ENCODE peak calls at places on chromosomes 4 and X, in eight cellular contexts. R, B, H, V, J, A, I and E are unnamed samples.
A peak's percentile ranks its signal among the peaks of the same experiment; 100 is the strongest.

GRCh38 chrX:68989865-68990606 is 161.2 kb downstream of the EFNB1 start:
- DNase-seq in R (no peak), B (no peak), H (peak; percentile 77), V (no peak), J (no peak), A (peak; percentile 43), I (peak; percentile 76), E (no peak)

GRCh38 chr4:147942729-147943128 is 210.8 kb downstream of the ARHGAP10 start:
- DNase-seq in R (no peak), B (peak; percentile 18), H (peak; percentile 27), V (no peak), J (no peak), A (peak; percentile 19), I (no peak), E (no peak)

GRCh38 chrX:31445542-31445941 is 373.7 kb upstream of the FTHL17 start:
- DNase-seq in R (no peak), B (no peak), H (no peak), V (no peak), J (no peak), A (no peak), I (no peak), E (no peak)

GRCh38 chr4:128596844-128597243 is 212.7 kb upstream of the JADE1 start:
- DNase-seq in R (no peak), B (no peak), H (no peak), V (no peak), J (no peak), A (no peak), I (no peak), E (no peak)

GRCh38 chr4:36208884-36209473 is 35.3 kb downstream of the ARAP2 start:
- DNase-seq in R (no peak), B (peak; percentile 59), H (no peak), V (peak; percentile 16), J (peak; percentile 67), A (no peak), I (no peak), E (no peak)

GRCh38 chrX:22194207-22194606 is 78.5 kb upstream of the CBLL2 start:
- DNase-seq in R (no peak), B (no peak), H (no peak), V (no peak), J (no peak), A (no peak), I (no peak), E (no peak)

GRCh38 chr4:53355919-53356521 is 9.8 kb downstream of the SCFD2 start:
- DNase-seq in R (no peak), B (no peak), H (no peak), V (no peak), J (no peak), A (no peak), I (no peak), E (no peak)

GRCh38 chr4:144565558-144566195 is 80.3 kb upstream of the HHIP start:
- DNase-seq in R (no peak), B (no peak), H (no peak), V (no peak), J (no peak), A (peak; percentile 6), I (no peak), E (no peak)

GRCh38 chr4:62260256-62260655 is 1060.1 kb downstream of the ADGRL3 start:
- DNase-seq in R (no peak), B (no peak), H (peak; percentile 6), V (no peak), J (no peak), A (no peak), I (no peak), E (no peak)

GRCh38 chr4:152273343-152273742 is 262.5 kb downstream of the FBXW7 start:
- DNase-seq in R (no peak), B (no peak), H (no peak), V (no peak), J (no peak), A (peak; percentile 80), I (no peak), E (no peak)

GRCh38 chr4:26213317-26213716 is 107.5 kb upstream of the RBPJ start:
- DNase-seq in R (no peak), B (no peak), H (no peak), V (no peak), J (no peak), A (no peak), I (no peak), E (no peak)

GRCh38 chrX:115344885-115345653 is 55.6 kb downstream of the LUZP4 start:
- DNase-seq in R (peak; percentile 96), B (no peak), H (peak; percentile 55), V (peak; percentile 76), J (no peak), A (peak; percentile 93), I (peak; percentile 94), E (peak; percentile 93)

GRCh38 chr4:140257461-140258305 is 103.7 kb upstream of the MAML3 start:
- DNase-seq in R (no peak), B (no peak), H (no peak), V (no peak), J (no peak), A (peak; percentile 77), I (no peak), E (no peak)

GRCh38 chr4:11949355-11949754 is 520.7 kb upstream of the HS3ST1 start:
- DNase-seq in R (no peak), B (no peak), H (no peak), V (no peak), J (no peak), A (no peak), I (no peak), E (no peak)

GRCh38 chr4:20895208-20895607 is 194.9 kb downstream of the PACRGL start:
- DNase-seq in R (no peak), B (no peak), H (no peak), V (no peak), J (no peak), A (no peak), I (no peak), E (no peak)

GRCh38 chrX:2928583-2929434 is at the start of gene ARSD:
- DNase-seq in R (peak; percentile 96), B (peak; percentile 87), H (peak; percentile 88), V (peak; percentile 94), J (peak; percentile 69), A (peak; percentile 87), I (peak; percentile 99), E (peak; percentile 96)

GRCh38 chr4:184907810-184908209 is 82.0 kb upstream of the ACSL1 start:
- DNase-seq in R (no peak), B (no peak), H (no peak), V (no peak), J (no peak), A (no peak), I (no peak), E (no peak)

GRCh38 chrX:115408736-115409390 is 119.3 kb downstream of the LUZP4 start:
- DNase-seq in R (no peak), B (no peak), H (no peak), V (no peak), J (no peak), A (peak; percentile 22), I (no peak), E (no peak)

DNA sequence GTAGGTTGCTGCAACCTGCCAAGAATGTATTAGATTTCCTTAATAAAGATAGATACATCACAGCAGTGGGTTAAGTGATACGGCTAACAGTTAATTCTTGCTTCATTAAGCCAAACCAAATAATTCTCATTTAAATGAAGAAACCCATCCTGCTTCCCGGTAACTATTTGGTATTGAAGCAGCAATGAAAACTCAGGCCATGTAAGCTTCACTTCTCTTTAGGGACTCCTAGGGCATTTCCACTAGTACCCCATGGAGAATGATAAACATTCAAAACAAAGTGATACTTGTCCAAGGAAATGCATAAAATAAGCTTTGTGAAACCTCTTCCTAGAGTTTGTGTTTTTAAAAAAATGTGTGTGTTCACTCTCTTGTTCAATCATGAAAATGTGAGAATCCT is 40.7 kb upstream of the RASGEF1B start:
- DNase-seq in R (no peak), B (no peak), H (no peak), V (no peak), J (no peak), A (no peak), I (no peak), E (no peak)
- H3K4me3 ChIP-seq in R (no peak overlapping the region), B (no peak overlapping the region), H (no peak overlapping the region), V (no peak overlapping the region), J (no peak overlapping the region), A (no peak overlapping the region), I (no peak overlapping the region), E (no peak overlapping the region)

DNA sequence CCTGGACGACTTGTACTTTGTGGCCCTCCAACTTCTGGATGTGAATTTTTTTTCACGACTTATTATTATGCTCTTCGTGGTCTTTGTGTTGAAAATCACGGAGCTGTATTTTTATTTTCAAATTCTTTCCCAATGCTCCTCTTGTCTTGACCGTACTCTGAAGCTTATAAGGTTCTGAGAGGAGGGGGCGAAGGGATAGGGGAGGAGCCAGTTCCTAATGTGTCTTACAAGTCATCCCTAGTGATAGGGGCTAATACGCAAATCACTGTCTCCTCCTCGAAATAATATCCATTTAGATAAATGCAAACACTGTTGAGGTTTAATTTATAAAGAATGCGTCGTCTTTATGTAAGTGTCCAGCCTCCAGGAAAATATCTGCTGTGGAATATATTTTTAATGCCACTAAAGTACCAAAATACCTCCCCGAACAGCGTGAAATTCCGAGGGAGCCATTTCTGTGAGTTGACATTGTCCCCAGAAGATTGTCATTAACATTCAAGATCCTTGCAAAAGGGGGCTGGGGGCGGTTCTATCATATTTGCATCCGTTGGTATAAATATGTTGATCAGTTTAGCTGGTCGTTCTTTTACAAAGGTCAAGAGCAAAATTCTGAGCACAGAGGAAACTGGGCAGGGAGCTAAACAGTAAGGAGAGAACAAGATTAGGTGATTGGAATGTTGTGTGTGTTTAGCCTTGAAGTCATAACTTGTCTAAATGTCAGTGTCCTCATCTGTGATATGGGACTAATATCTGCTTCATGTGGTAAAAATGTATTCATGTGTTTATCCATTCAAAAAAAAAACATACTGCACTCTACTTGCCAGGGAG is 3.7 kb upstream of the FAT1 start:
- DNase-seq in R (no peak), B (no peak), H (peak; percentile 59), V (no peak), J (no peak), A (peak; percentile 12), I (no peak), E (no peak)
- H3K4me3 ChIP-seq in R (peak overlapping the region; percentile 87), B (no peak overlapping the region), H (peak overlapping the region; percentile 79), V (peak overlapping the region; percentile 69), J (no peak overlapping the region), A (peak overlapping the region; percentile 88), I (peak overlapping the region; percentile 77), E (peak overlapping the region; percentile 97)

DNA sequence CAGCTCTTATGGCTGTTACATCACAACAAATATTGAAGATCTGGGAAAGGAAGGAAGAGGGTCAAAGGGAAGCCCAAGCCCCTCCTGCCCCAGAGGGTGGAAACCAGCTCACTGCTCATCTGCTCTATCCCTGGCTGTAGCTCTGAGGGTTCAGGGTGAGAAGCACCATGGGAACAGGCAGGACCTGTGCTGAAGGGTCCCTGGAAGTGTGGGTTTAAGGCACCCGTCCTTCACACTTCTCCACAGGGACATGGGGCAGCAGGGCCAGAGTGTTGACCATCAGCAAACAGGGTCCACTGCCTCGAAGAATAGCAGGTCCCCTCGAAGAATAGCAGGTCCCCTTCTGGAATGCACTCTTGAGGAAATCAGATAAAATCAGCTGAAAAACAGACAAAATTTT is 4.4 kb downstream of the RTL5 start:
- DNase-seq in R (no peak), B (no peak), H (no peak), V (no peak), J (peak; percentile 38), A (no peak), I (no peak), E (no peak)
- H3K4me3 ChIP-seq in R (no peak overlapping the region), B (no peak overlapping the region), H (no peak overlapping the region), V (no peak overlapping the region), J (no peak overlapping the region), A (no peak overlapping the region), I (no peak overlapping the region), E (no peak overlapping the region)

DNA sequence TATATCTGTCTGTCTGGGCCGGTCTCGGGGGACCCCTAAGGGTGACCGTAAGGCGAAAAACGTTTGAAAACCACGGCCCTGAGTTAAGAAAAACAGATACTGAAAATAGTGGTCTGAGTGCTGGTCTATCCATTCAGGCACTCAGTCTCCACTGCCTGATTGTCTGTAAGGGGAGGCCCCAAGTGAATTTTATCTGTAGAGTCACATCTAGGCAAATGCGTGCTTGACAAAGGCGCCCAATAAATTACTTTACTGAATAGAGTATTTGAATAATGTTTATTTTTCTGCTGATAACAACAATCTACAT is 461 bp downstream of the HNRNPH2 start:
- DNase-seq in R (no peak), B (no peak), H (no peak), V (no peak), J (no peak), A (no peak), I (no peak), E (no peak)
- H3K4me3 ChIP-seq in R (peak overlapping the region; percentile 60), B (peak overlapping the region; percentile 78), H (peak overlapping the region; percentile 79), V (peak overlapping the region; percentile 14), J (peak overlapping the region; percentile 91), A (peak overlapping the region; percentile 93), I (peak overlapping the region; percentile 95), E (peak overlapping the region; percentile 77)